ENCODE peak calls at places on chromosomes 7 and 10, in five cellular contexts. J is cardiac fibroblast, V is astrocyte, T is PC-9, U is adrenal gland. Z is an unnamed sample.

GRCh38 chr7:30896041-30896440 is 15.6 kb upstream of the AQP1 start:
- DNase-seq in J (no peak), V (no peak), T (no peak), U (no peak), Z (peak)

GRCh38 chr10:89120931-89121907 is 85.9 kb downstream of the CH25H start:
- DNase-seq in J (peak), V (peak), T (no peak), U (peak), Z (peak)

GRCh38 chr10:117736655-117737054 is 194.1 kb downstream of the EMX2 start:
- DNase-seq in J (no peak), V (no peak), T (peak), U (no peak), Z (no peak)

GRCh38 chr10:6988654-6989053 is 408.6 kb upstream of the PRKCQ start:
- DNase-seq in J (no peak), V (no peak), T (no peak), U (no peak), Z (no peak)

GRCh38 chr10:97551271-97551670 is 21.3 kb upstream of the ANKRD2 start:
- DNase-seq in J (no peak), V (no peak), T (no peak), U (no peak), Z (no peak)

GRCh38 chr7:116522247-116522646 is 2.6 kb upstream of the CAV1 start:
- DNase-seq in J (peak), V (peak), T (peak), U (no peak), Z (peak)

GRCh38 chr7:124667312-124667711 is 98.3 kb downstream of the GPR37 start:
- DNase-seq in J (no peak), V (peak), T (no peak), U (no peak), Z (no peak)

GRCh38 chr7:47953822-47954221 is 5.6 kb upstream of the PKD1L1 start:
- DNase-seq in J (no peak), V (no peak), T (no peak), U (no peak), Z (no peak)

GRCh38 chr7:44990520-44991023 is 9.4 kb upstream of the CCM2 start:
- DNase-seq in J (peak), V (peak), T (no peak), U (peak), Z (peak)

GRCh38 chr10:84607044-84607443 is 278.7 kb downstream of the CCSER2 start:
- DNase-seq in J (no peak), V (no peak), T (no peak), U (no peak), Z (no peak)

GRCh38 chr10:71753091-71753959 is 20.0 kb downstream of the VSIR start:
- DNase-seq in J (no peak), V (no peak), T (no peak), U (peak), Z (no peak)

GRCh38 chr10:95096143-95096542 is 26.8 kb upstream of the CYP2C8 start:
- DNase-seq in J (no peak), V (no peak), T (no peak), U (no peak), Z (no peak)

GRCh38 chr10:73054286-73054685 is 42.4 kb downstream of the P4HA1 start:
- DNase-seq in J (no peak), V (no peak), T (no peak), U (no peak), Z (no peak)

GRCh38 chr10:60794953-60795352 is 16.7 kb downstream of the CDK1 start:
- DNase-seq in J (no peak), V (no peak), T (no peak), U (no peak), Z (no peak)

GRCh38 chr7:32070406-32071360 is at the start of gene PDE1C:
- DNase-seq in J (no peak), V (no peak), T (no peak), U (no peak), Z (no peak)

GRCh38 chr7:32072397-32072796 is 2.2 kb upstream of the PDE1C start:
- DNase-seq in J (no peak), V (no peak), T (no peak), U (no peak), Z (no peak)

GRCh38 chr7:32070051-32070405 is 179 bp downstream of the PDE1C start:
- DNase-seq in J (no peak), V (no peak), T (no peak), U (no peak), Z (no peak)

GRCh38 chr7:32073533-32073932 is 3.3 kb upstream of the PDE1C start:
- DNase-seq in J (no peak), V (peak), T (no peak), U (no peak), Z (no peak)

GRCh38 chr7:32071466-32072091 is 1.4 kb upstream of the PDE1C start:
- DNase-seq in J (no peak), V (no peak), T (no peak), U (no peak), Z (no peak)
- H3K4me3 ChIP-seq in J (no peak), V (peak), T (no peak), U (no peak), Z (no peak)

GRCh38 chr10:22103701-22104100 is 100.2 kb upstream of the DNAJC1 start:
- DNase-seq in J (peak), V (no peak), T (no peak), U (no peak), Z (peak)
- TF ChIP-seq CTCF in J (peak), V (peak), T (peak), U (no peak), Z (peak)

DNA sequence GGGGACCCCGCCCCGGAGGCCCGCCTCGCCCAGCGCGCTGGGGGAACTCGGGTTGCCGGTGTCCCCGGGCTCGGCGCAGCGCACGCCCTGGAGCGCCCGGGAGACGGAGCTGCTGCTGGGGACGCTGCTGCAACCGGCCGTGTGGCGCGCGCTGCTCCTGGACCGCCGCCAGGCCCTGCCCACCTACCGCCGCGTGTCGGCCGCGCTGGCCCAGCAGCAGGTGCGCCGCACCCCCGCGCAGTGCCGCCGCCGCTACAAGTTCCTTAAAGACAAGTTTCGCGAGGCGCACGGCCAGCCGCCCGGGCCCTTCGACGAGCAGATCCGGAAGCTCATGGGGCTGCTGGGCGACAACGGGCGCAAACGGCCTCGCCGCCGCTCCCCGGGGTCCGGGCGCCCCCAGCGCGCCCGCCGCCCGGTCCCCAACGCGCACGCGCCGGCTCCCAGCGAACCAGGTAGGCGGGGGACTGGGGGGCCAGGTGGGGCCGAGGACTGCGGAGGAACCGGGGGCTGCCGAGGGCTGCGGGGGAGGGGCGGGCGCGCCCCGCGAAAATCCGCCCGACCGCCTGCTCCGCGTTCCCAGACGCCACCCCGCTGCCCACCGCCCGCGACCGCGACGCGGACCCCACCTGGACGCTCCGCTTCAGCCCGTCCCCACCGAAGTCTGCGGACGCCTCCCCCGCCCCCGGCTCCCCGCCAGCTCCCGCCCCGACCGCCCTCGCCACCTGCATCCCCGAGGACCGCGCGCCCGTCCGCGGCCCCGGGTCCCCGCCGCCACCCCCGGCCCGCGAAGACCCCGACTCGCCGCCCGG is 574 bp downstream of the UTF1 start:
- DNase-seq in J (no peak), V (no peak), T (no peak), U (no peak), Z (no peak)
- H3K4me3 ChIP-seq in J (no peak), V (no peak), T (no peak), U (no peak), Z (no peak)

DNA sequence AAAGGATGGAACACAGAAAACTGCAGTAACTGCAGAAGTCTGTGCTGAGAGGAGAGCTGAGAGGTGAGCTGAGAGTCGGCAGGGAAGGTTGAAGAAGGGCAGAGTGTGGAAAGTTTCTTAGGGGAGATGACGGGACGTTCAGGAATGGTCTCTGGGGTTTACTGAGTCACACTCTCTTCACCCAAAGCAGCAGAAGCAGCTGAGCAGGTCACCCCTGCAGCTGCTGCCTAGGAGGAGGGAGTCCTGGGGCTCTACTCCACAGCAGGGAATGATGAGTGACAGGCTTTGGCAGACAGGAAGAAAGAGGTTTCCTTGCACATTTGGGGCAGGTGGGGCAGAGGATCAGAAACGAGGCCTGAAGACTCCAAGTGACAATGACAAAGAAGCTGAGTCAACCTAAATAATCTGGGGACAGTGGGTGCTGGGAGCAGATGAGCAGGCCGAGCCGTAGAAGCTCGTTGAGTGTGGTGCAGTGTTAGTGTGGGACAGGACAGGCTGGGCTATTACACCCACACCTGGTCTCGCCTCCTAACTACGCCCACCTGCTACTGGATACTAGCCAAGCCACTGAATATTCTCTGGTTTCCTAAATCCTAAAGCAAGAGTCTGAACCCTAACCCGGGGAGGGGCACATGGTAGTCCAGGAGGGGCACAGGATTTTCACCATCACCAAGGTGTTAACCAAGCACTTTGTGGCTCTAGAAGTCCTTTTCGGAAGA is 24.9 kb downstream of the BEND7 start:
- DNase-seq in J (peak), V (peak), T (peak), U (no peak), Z (peak)
- TF ChIP-seq CTCF in J (no peak), V (no peak), T (no peak), U (no peak), Z (no peak)

DNA sequence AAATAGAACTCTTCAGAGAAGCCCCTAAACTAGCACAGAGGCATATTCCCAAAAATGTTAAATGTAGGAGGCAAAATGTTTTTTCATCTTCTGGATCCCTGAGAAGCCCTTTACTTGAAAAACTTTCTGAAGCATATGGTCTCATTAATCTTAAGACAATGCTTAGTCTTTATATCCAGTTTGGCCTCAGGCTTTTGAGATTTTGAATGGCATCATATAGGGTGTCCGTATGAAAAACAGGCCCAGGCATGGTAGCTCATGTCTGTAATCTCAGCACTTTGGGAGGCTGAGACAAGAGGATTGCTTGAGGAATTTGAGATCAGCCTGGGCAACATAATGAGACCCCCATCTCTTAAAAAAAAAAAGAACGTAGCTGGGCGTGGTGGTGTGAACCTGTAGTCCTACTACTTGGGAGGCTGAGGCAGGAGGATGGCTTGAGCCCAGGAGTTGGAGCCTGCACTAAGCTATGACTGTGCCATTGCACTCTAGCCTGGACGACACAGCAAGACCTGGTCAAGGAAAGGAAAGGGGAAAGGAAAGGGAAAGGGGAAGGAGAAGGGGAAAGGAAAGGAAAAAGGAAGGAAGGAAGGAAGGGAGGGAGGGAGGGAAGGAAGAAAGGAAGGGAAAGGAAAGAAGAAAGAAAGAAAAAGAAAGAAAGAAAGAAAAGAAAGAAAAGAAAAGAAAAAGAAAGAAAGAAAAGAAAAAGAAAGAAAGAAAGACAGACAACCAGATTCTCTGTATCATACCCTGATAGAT is 119.4 kb downstream of the CDK6 start:
- DNase-seq in J (no peak), V (no peak), T (no peak), U (no peak), Z (no peak)
- H3K4me3 ChIP-seq in J (no peak), V (peak), T (no peak), U (no peak), Z (no peak)

DNA sequence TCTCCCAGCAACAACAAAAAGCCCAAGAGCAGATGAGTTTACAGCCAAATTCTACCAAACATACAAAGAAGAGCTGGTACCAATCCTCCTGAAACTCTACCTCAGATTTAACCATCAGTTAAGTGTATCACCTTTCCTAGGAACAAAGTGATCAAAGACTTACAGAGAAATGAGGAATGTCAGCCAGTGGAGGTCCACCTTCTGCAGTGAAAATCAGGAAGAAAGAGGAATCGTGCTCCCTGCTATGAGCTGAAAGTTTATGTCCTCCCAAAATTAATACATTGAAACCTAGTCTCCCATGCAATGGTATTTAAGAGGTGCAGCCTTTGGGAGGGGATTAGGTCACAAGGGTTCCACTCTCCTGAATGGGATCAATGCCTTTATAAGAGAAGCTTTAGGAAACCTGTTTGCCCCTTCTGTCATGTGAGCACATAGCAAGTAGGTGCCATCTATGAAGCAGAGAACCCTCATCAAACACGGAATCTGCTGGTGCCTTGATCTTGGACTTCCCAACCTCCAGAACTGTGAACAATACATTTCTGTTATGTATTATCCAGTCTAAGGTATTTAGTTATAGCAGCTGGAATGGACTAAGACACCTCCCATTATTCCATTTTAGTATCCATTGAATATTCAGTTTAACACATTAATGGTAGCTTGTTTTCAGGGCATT is 139.0 kb upstream of the FZD8 start:
- DNase-seq in J (peak), V (no peak), T (no peak), U (no peak), Z (peak)
- TF ChIP-seq CTCF in J (no peak), V (no peak), T (no peak), U (no peak), Z (peak)

GRCh38 chr7:139095194-139095659 is 14.3 kb downstream of the ZC3HAV1 start:
- DNase-seq in J (peak), V (no peak), T (no peak), U (no peak), Z (peak)
- H3K4me3 ChIP-seq in J (no peak), V (no peak), T (no peak), U (no peak), Z (no peak)

GRCh38 chr7:103073989-103074518 is 542 bp downstream of the FBXL13 start:
- DNase-seq in J (no peak), V (no peak), T (peak), U (peak), Z (no peak)

GRCh38 chr7:103075337-103075918 is 488 bp downstream of the ARMC10 start:
- DNase-seq in J (peak), V (peak), T (peak), U (peak), Z (peak)

GRCh38 chr7:103077318-103077717 is 2.4 kb downstream of the ARMC10 start:
- DNase-seq in J (no peak), V (no peak), T (no peak), U (no peak), Z (no peak)

GRCh38 chr7:103076767-103077166 is 1.8 kb downstream of the ARMC10 start:
- DNase-seq in J (no peak), V (no peak), T (no peak), U (peak), Z (peak)

GRCh38 chr7:103074519-103075336 is at the start of the genes ARMC10 and FBXL13:
- DNase-seq in J (peak), V (peak), T (peak), U (peak), Z (peak)
- TF ChIP-seq CTCF in J (no peak), V (no peak), T (no peak), U (peak), Z (no peak)